ENCODE peak calls at places on chromosomes 4 and X, in seven cellular contexts. H, P, N, I, M, V and K are unnamed samples.

GRCh38 chrX:97267376-97267775 is 383.7 kb downstream of the RPA4 start:
- DNase-seq in V (no peak), N (no peak), I (no peak), H (no peak), P (no peak), M (no peak), K (no peak)

GRCh38 chrX:57044226-57044625 is 48.9 kb upstream of the SPIN3 start:
- DNase-seq in M (no peak), I (no peak), H (no peak), P (no peak), V (no peak), N (no peak), K (no peak)

GRCh38 chrX:111511477-111511876 is at the start of gene SERTM2:
- DNase-seq in M (peak; percentile 40), H (no peak), V (peak; percentile 83), N (no peak), I (no peak), P (no peak), K (no peak)

GRCh38 chr4:81577392-81577791 is 105.7 kb upstream of the RASGEF1B start:
- DNase-seq in V (no peak), I (no peak), H (no peak), P (no peak), N (no peak), M (no peak), K (no peak)

GRCh38 chrX:150731795-150732194 is 38.6 kb downstream of the MTMR1 start:
- DNase-seq in M (no peak), P (no peak), V (no peak), H (no peak), I (no peak), N (no peak), K (no peak)

GRCh38 chrX:107628662-107629532 is 587 bp downstream of the PRPS1 start:
- DNase-seq in V (peak; percentile 64), M (peak; percentile 45), N (peak; percentile 53), I (no peak), P (peak; percentile 68), H (no peak), K (peak; percentile 57)

GRCh38 chr4:54659213-54660144 is 1.7 kb downstream of the KIT start:
- DNase-seq in M (no peak), V (peak; percentile 47), H (no peak), P (no peak), I (no peak), N (peak; percentile 23), K (no peak)

GRCh38 chr4:76540496-76540895 is 105.5 kb downstream of the SHROOM3 start:
- DNase-seq in M (no peak), V (no peak), H (no peak), N (no peak), I (no peak), P (no peak), K (no peak)

GRCh38 chr4:105936901-105937300 is 41.6 kb downstream of the NPNT start:
- DNase-seq in P (no peak), V (peak; percentile 53), I (no peak), M (peak; percentile 33), H (no peak), N (no peak), K (no peak)

GRCh38 chrX:115958687-115959359 is 211.7 kb upstream of the AGTR2 start:
- DNase-seq in N (no peak), H (no peak), M (peak; percentile 29), I (no peak), P (no peak), V (no peak), K (no peak)
- TF ChIP-seq CTCF in N (no peak), H (no peak), M (peak; percentile 52), I (no peak), P (no peak), V (no peak), K (no peak)

GRCh38 chr4:19408488-19408887 is 843.2 kb upstream of the SLIT2 start:
- DNase-seq in V (no peak), P (no peak), I (no peak), H (no peak), N (no peak), M (no peak), K (no peak)

GRCh38 chr4:19400820-19401219 is 850.9 kb upstream of the SLIT2 start:
- DNase-seq in V (no peak), I (no peak), H (no peak), N (no peak), M (no peak), P (no peak), K (no peak)

GRCh38 chr4:19402666-19403065 is 849.0 kb upstream of the SLIT2 start:
- DNase-seq in N (no peak), H (no peak), I (no peak), M (no peak), V (no peak), P (no peak), K (no peak)

GRCh38 chr4:19403786-19404185 is 847.9 kb upstream of the SLIT2 start:
- DNase-seq in H (no peak), V (no peak), M (no peak), I (no peak), N (no peak), P (no peak), K (no peak)

GRCh38 chr4:19406789-19407188 is 844.9 kb upstream of the SLIT2 start:
- DNase-seq in V (no peak), I (no peak), H (no peak), P (no peak), N (no peak), M (no peak), K (no peak)
- H3K9me3 ChIP-seq in V (no peaks in the 10 kb centered on the region), I (no peaks in the 10 kb centered on the region), H (no peaks in the 10 kb centered on the region), P (no peaks in the 10 kb centered on the region), N (no peaks in the 10 kb centered on the region), M (no peaks in the 10 kb centered on the region), K (no peaks in the 10 kb centered on the region)

GRCh38 chr4:154399259-154399974 is 92.2 kb downstream of the DCHS2 start:
- DNase-seq in N (no peak), V (peak; percentile 40), P (no peak), H (no peak), M (no peak), I (no peak), K (no peak)
- TF ChIP-seq CTCF in N (peak; percentile 30), V (peak; percentile 22), P (peak; percentile 48), H (peak; percentile 51), M (peak; percentile 51), I (peak; percentile 59), K (peak; percentile 29)

DNA sequence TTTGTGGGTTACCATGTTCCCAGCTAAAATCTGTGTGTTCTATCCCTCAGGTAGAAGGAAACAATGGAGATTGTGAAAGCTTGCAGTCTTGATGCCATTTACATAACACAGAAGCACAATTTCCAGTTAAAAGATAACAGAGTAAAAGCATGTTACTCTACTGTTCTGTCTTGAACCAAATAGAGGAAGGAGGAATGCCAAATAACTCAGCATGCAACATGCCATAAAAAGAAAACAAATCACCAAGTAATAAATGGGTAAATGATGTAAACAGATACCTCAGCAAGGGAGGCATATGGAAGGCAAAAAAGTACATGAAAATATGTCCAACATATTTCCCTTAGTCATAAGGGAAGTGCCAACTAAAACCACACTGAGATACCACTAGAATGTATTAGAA is 502.6 kb upstream of the HS3ST1 start:
- DNase-seq in M (no peak), H (no peak), P (no peak), V (no peak), I (no peak), N (no peak), K (no peak)
- H3K9me3 ChIP-seq in M (no peaks in the 10 kb centered on the region), H (no peaks in the 10 kb centered on the region), P (no peaks in the 10 kb centered on the region), V (no peaks in the 10 kb centered on the region), I (no peaks in the 10 kb centered on the region), N (no peaks in the 10 kb centered on the region), K (no peaks in the 10 kb centered on the region)